ENCODE peak calls at places on chromosomes 6 and 20, in six cellular contexts. V is HepG2, G is stomach, J is tibial nerve, U is sigmoid colon, I is A549. D is an unnamed sample.

GRCh38 chr6:3081965-3082364 is 13.7 kb downstream of the RIPK1 start:
- DNase-seq in V (no peak), G (no peak), J (no peak), U (no peak), I (no peak), D (no peak)

GRCh38 chr20:48431635-48432034 is 396.2 kb downstream of the PREX1 start:
- DNase-seq in V (no peak), G (no peak), J (no peak), U (no peak), I (no peak), D (no peak)

GRCh38 chr6:160428818-160429744 is 80.9 kb downstream of the SLC22A3 start:
- DNase-seq in V (no peak), G (no peak), J (no peak), U (no peak), I (no peak), D (peak; percentile 60)

GRCh38 chr20:22974354-22974753 is 60.8 kb upstream of the SSTR4 start:
- DNase-seq in V (peak; percentile 24), G (peak; percentile 55), J (no peak), U (no peak), I (no peak), D (no peak)

GRCh38 chr6:7003041-7003440 is 104.7 kb upstream of the RREB1 start:
- DNase-seq in V (no peak), G (no peak), J (no peak), U (no peak), I (no peak), D (no peak)

GRCh38 chr20:9503530-9504251 is 10.7 kb upstream of the LAMP5 start:
- DNase-seq in V (no peak), G (no peak), J (no peak), U (no peak), I (no peak), D (peak; percentile 82)

GRCh38 chr20:17594443-17594842 is 24.6 kb downstream of the DSTN start:
- DNase-seq in V (no peak), G (peak; percentile 87), J (no peak), U (no peak), I (no peak), D (no peak)

GRCh38 chr20:40251284-40251932 is 437.6 kb downstream of the MAFB start:
- DNase-seq in V (peak; percentile 70), G (no peak), J (no peak), U (no peak), I (peak; percentile 4), D (peak; percentile 42)

GRCh38 chr6:18330548-18331066 is 56.5 kb upstream of the RNF144B start:
- DNase-seq in V (no peak), G (no peak), J (no peak), U (no peak), I (no peak), D (peak; percentile 80)
- TF ChIP-seq EP300 in V (no peak), G (no peak), J (peak; percentile 92), U (peak; percentile 53), I (no peak), D (no peak)

GRCh38 chr20:8388146-8388545 is 256.1 kb downstream of the PLCB1 start:
- DNase-seq in V (no peak), G (no peak), J (no peak), U (no peak), I (no peak), D (no peak)

GRCh38 chr20:8386991-8387390 is 254.9 kb downstream of the PLCB1 start:
- DNase-seq in V (no peak), G (peak; percentile 67), J (no peak), U (no peak), I (no peak), D (no peak)

GRCh38 chr20:8390500-8390899 is 258.4 kb downstream of the PLCB1 start:
- DNase-seq in V (no peak), G (no peak), J (no peak), U (no peak), I (no peak), D (no peak)

GRCh38 chr20:8389381-8390368 is 257.6 kb downstream of the PLCB1 start:
- DNase-seq in V (peak; percentile 55), G (no peak), J (no peak), U (no peak), I (peak; percentile 9), D (no peak)

GRCh38 chr20:8388707-8389106 is 256.6 kb downstream of the PLCB1 start:
- DNase-seq in V (no peak), G (no peak), J (no peak), U (no peak), I (no peak), D (no peak)
- H3K4me1 ChIP-seq in V (peaks cover 41% of the 10 kb centered on the region), G (peaks cover 23% of the 10 kb centered on the region), J (peaks cover 10% of the 10 kb centered on the region), U (peaks cover 26% of the 10 kb centered on the region), I (no peaks in the 10 kb centered on the region), D (peaks cover 39% of the 10 kb centered on the region)

GRCh38 chr6:16930432-16930831 is 169.2 kb upstream of the ATXN1 start:
- DNase-seq in V (no peak), G (no peak), J (no peak), U (no peak), I (no peak), D (no peak)

GRCh38 chr6:16927205-16927604 is 165.9 kb upstream of the ATXN1 start:
- DNase-seq in V (no peak), G (no peak), J (no peak), U (no peak), I (no peak), D (no peak)

GRCh38 chr6:16933532-16933931 is 168.3 kb upstream of the STMND1 start:
- DNase-seq in V (no peak), G (no peak), J (no peak), U (no peak), I (no peak), D (no peak)

GRCh38 chr6:16925461-16925860 is 164.2 kb upstream of the ATXN1 start:
- DNase-seq in V (no peak), G (no peak), J (no peak), U (no peak), I (no peak), D (no peak)

DNA sequence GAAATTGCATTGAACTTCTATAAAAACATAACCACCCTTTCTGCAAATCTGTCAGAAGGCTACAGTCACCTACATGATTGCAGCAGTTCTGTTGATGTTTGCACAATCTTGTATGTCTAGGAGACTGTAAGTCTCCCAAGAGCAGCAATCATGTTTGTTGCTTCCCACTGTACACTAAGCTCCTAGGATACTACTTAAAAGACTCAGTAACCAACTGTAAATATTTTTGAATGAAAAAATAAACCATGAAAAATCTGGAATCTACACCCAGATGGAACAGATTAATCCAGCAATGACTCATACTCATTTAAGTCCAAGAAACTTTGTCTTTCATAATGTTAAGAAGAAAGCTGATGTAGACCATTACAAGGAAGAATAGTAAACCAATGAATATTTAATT is 168.6 kb upstream of the ATXN1 start:
- DNase-seq in V (no peak), G (no peak), J (no peak), U (no peak), I (no peak), D (no peak)
- TF ChIP-seq EP300 in V (no peak), G (no peak), J (no peak), U (no peak), I (no peak), D (no peak)

GRCh38 chr20:50108571-50109235 is 4.2 kb downstream of the UBE2V1 start:
- DNase-seq in V (no peak), G (no peak), J (no peak), U (no peak), I (no peak), D (no peak)
- H3K4me1 ChIP-seq in V (peaks cover 71% of the 10 kb centered on the region), G (peaks cover 54% of the 10 kb centered on the region), J (peaks cover 43% of the 10 kb centered on the region), U (peaks cover 73% of the 10 kb centered on the region), I (peaks cover 67% of the 10 kb centered on the region), D (peaks cover 93% of the 10 kb centered on the region)

GRCh38 chr20:36209921-36210320 is 26.4 kb upstream of the AAR2 start:
- DNase-seq in V (no peak), G (no peak), J (no peak), U (no peak), I (no peak), D (no peak)
- TF ChIP-seq EP300 in V (no peak), G (no peak), J (no peak), U (no peak), I (no peak), D (no peak)

GRCh38 chr20:35303735-35304431 is 11.7 kb upstream of the FAM83C start:
- DNase-seq in V (peak; percentile 91), G (peak; percentile 89), J (peak; percentile 65), U (peak; percentile 92), I (peak; percentile 89), D (peak; percentile 96)

GRCh38 chr20:35306931-35307517 is 14.8 kb upstream of the FAM83C start:
- DNase-seq in V (peak; percentile 80), G (peak; percentile 63), J (peak; percentile 26), U (no peak), I (peak; percentile 91), D (no peak)

GRCh38 chr20:35307666-35308653 is 15.7 kb upstream of the FAM83C start:
- DNase-seq in V (no peak), G (peak; percentile 74), J (peak; percentile 29), U (peak; percentile 91), I (no peak), D (no peak)

GRCh38 chr20:35304956-35305355 is 12.7 kb upstream of the FAM83C start:
- DNase-seq in V (no peak), G (no peak), J (no peak), U (no peak), I (no peak), D (no peak)

GRCh38 chr20:35305682-35306556 is 13.7 kb upstream of the FAM83C start:
- DNase-seq in V (peak; percentile 92), G (peak; percentile 60), J (no peak), U (no peak), I (peak; percentile 98), D (no peak)
- H3K4me1 ChIP-seq in V (peaks cover 49% of the 10 kb centered on the region), G (peaks cover 49% of the 10 kb centered on the region), J (peaks cover 15% of the 10 kb centered on the region), U (peaks cover 68% of the 10 kb centered on the region), I (peaks cover 82% of the 10 kb centered on the region), D (peaks cover 22% of the 10 kb centered on the region)

D was measured in esophagus muscularis mucosa.